ENCODE peak calls at places on chromosomes 16 and 17, in four cellular contexts. B, E, Y and I are unnamed samples.

GRCh38 chr17:6023452-6023851 is 46.7 kb upstream of the WSCD1 start:
- DNase-seq in Y (no peak), E (no peak), B (no peak), I (no peak)

GRCh38 chr16:52498640-52499039 is 48.3 kb downstream of the TOX3 start:
- DNase-seq in Y (no peak), E (no peak), B (no peak), I (no peak)

GRCh38 chr17:17416007-17416399 is 60.8 kb upstream of the MED9 start:
- DNase-seq in Y (peak), B (no peak), E (peak), I (peak)

GRCh38 chr17:73376152-73376551 is 64.4 kb upstream of the CDC42EP4 start:
- DNase-seq in Y (no peak), E (no peak), B (no peak), I (no peak)

GRCh38 chr17:14307560-14308024 is 6.7 kb downstream of the HS3ST3B1 start:
- DNase-seq in Y (no peak), E (peak), B (no peak), I (no peak)

GRCh38 chr17:3935140-3935542 is 18.9 kb upstream of the P2RX1 start:
- DNase-seq in B (peak), Y (no peak), E (peak), I (peak)

GRCh38 chr17:40963838-40964237 is 2.9 kb downstream of the KRT39 start:
- DNase-seq in E (no peak), B (no peak), Y (peak), I (no peak)

GRCh38 chr16:67652578-67653130 is 7.4 kb downstream of the ACD start:
- DNase-seq in B (peak), E (no peak), Y (peak), I (peak)

GRCh38 chr17:77247048-77247541 is 106.3 kb downstream of the SEC14L1 start:
- DNase-seq in E (peak), Y (peak), B (peak), I (peak)

GRCh38 chr17:80441133-80441578 is 26.2 kb downstream of the ENDOV start:
- DNase-seq in E (peak), Y (peak), B (peak), I (no peak)

GRCh38 chr16:87581867-87582220 is 20.5 kb upstream of the JPH3 start:
- DNase-seq in B (no peak), Y (peak), E (peak), I (peak)

GRCh38 chr17:32917081-32917480 is 10.9 kb upstream of the TMEM98 start:
- DNase-seq in E (no peak), B (no peak), Y (no peak), I (no peak)
- TF ChIP-seq FOSL1 in E (no peak), B (no peak), Y (no peak), I (no peak)

GRCh38 chr16:64397042-64397441 is 724.8 kb downstream of the CDH11 start:
- DNase-seq in E (no peak), B (no peak), Y (no peak), I (no peak)
- TF ChIP-seq FOSL1 in E (no peak), B (no peak), Y (no peak), I (no peak)

GRCh38 chr16:30122621-30123160 is 329 bp downstream of the MAPK3 start:
- DNase-seq in E (no peak), B (no peak), Y (peak), I (no peak)
- TF ChIP-seq FOSL1 in E (no peak), B (no peak), Y (no peak), I (no peak)

GRCh38 chr17:28345420-28346198 is 10.0 kb downstream of the TNFAIP1 start:
- DNase-seq in Y (no peak), E (no peak), B (no peak), I (no peak)
- TF ChIP-seq FOSL1 in Y (no peak), E (no peak), B (no peak), I (no peak)

GRCh38 chr16:47854737-47855136 is 301.1 kb downstream of the ABCC12 start:
- DNase-seq in E (no peak), B (no peak), Y (no peak), I (no peak)
- TF ChIP-seq FOSL1 in E (no peak), B (no peak), Y (no peak), I (no peak)

GRCh38 chr16:85195884-85196816 is 83.9 kb upstream of the CIBAR2 start:
- DNase-seq in B (no peak), Y (no peak), E (no peak), I (no peak)

GRCh38 chr16:85199069-85199725 is 86.9 kb upstream of the CIBAR2 start:
- DNase-seq in E (no peak), Y (no peak), B (no peak), I (no peak)

GRCh38 chr16:85197611-85198566 is 85.6 kb upstream of the CIBAR2 start:
- DNase-seq in Y (no peak), E (peak), B (no peak), I (no peak)

GRCh38 chr16:85195271-85195647 is 83.0 kb upstream of the CIBAR2 start:
- DNase-seq in E (no peak), Y (no peak), B (no peak), I (no peak)

GRCh38 chr16:85196976-85197375 is 84.7 kb upstream of the CIBAR2 start:
- DNase-seq in B (no peak), E (no peak), Y (no peak), I (no peak)
- TF ChIP-seq FOSL1 in B (no peak), E (no peak), Y (no peak), I (no peak)

DNA sequence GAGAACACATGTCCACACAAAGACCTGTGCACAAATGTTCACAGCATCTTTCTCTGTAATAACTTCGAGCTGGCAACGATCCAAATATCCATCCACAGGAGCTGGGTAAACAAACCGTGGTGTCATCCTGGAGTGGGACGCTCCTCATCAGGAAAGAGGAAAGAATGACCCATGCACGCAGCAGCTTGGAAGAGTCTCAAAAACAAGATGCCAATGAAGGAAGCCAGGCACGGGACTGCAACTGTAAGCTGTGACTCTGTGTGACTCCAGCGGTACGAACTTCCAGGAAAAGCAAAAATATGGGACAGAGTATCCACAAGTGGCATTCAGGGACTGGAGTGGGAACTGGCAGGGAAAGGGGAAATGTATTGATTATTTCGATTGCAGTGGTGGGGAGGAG is 36.7 kb upstream of the CIBAR2 start:
- DNase-seq in Y (no peak), B (no peak), E (no peak), I (no peak)
- TF ChIP-seq FOSL1 in Y (no peak), B (no peak), E (no peak), I (no peak)

GRCh38 chr17:60137731-60138130 is 12.0 kb upstream of the CA4 start:
- DNase-seq in B (peak), E (no peak), Y (no peak), I (no peak)

GRCh38 chr17:60142872-60143499 is 6.8 kb upstream of the CA4 start:
- DNase-seq in B (peak), Y (peak), E (peak), I (peak)

GRCh38 chr17:60141111-60142018 is 8.4 kb upstream of the CA4 start:
- DNase-seq in Y (no peak), E (no peak), B (peak), I (no peak)

GRCh38 chr17:60138769-60139437 is 10.9 kb upstream of the CA4 start:
- DNase-seq in Y (no peak), E (no peak), B (peak), I (no peak)

GRCh38 chr17:60139438-60140285 is 10.1 kb upstream of the CA4 start:
- DNase-seq in B (peak), E (peak), Y (peak), I (peak)
- TF ChIP-seq FOSL1 in B (no peak), E (peak), Y (no peak), I (no peak)